ENCODE peak calls at places on chromosomes 1 and 21, in six cellular contexts. D is activated CD8-positive, alpha-beta memory T cell treated with anti-CD3 and anti-CD28 coated beads for 1 hour; O is A549; R is stimulated activated CD4-positive, alpha-beta T cell treated with anti-CD3 and anti-CD28 coated beads, Interleukin-2, amount 100 ng/mL, for 48 hours; V is sciatic nerve; U is OCI-M1. J is an unnamed sample.

GRCh38 chr1:154320882-154321608 is at the start of gene AQP10:
- DNase-seq in D (no peak), O (no peak), R (no peak), V (no peak), U (peak), J (no peak)

GRCh38 chr1:24910751-24911650 is 19.1 kb downstream of the RUNX3 start:
- DNase-seq in D (peak), O (peak), R (no peak), V (no peak), U (no peak), J (no peak)

GRCh38 chr21:42346441-42346840 is 4.4 kb downstream of the TFF2 start:
- DNase-seq in D (no peak), O (no peak), R (no peak), V (no peak), U (no peak), J (no peak)

GRCh38 chr21:42524341-42525227 is 10.9 kb downstream of the SLC37A1 start:
- DNase-seq in D (peak), O (no peak), R (no peak), V (peak), U (peak), J (no peak)

GRCh38 chr1:221794079-221794670 is 52.3 kb upstream of the DUSP10 start:
- DNase-seq in D (no peak), O (no peak), R (no peak), V (no peak), U (no peak), J (no peak)

GRCh38 chr1:149925751-149926150 is 1.9 kb downstream of the SF3B4 start:
- DNase-seq in D (no peak), O (no peak), R (no peak), V (no peak), U (no peak), J (no peak)

GRCh38 chr21:21858502-21859334 is 860.5 kb downstream of the NCAM2 start:
- DNase-seq in D (no peak), O (no peak), R (no peak), V (no peak), U (no peak), J (no peak)

GRCh38 chr1:198269352-198269940 is 112.6 kb downstream of the NEK7 start:
- DNase-seq in D (no peak), O (no peak), R (no peak), V (no peak), U (no peak), J (no peak)

GRCh38 chr1:229117664-229118300 is 153.1 kb upstream of the RAB4A start:
- DNase-seq in D (no peak), O (no peak), R (no peak), V (no peak), U (no peak), J (no peak)

GRCh38 chr1:147627435-147628110 is 42.8 kb downstream of the ACP6 start:
- DNase-seq in D (peak), O (peak), R (peak), V (no peak), U (peak), J (no peak)

GRCh38 chr1:111603979-111604378 is 15.6 kb upstream of the RAP1A start:
- DNase-seq in D (peak), O (no peak), R (peak), V (no peak), U (no peak), J (no peak)

GRCh38 chr1:234504969-234505773 is 26.2 kb upstream of the TARBP1 start:
- DNase-seq in D (no peak), O (no peak), R (no peak), V (no peak), U (no peak), J (no peak)

J was measured in RWPE2.